ENCODE peak calls at places on chromosomes 2 and 18, in nine cellular contexts. One of them, this sample, is unnamed.

GRCh38 chr2:68052717-68053422 is 9.9 kb downstream of the C1D start:
- DNase-seq in breast epithelium: no peak
- DNase-seq in GM23338: no peak
- DNase-seq in stomach: no peak
- DNase-seq in SK-N-SH: no peak
- DNase-seq in prostate gland: no peak
- DNase-seq in Panc1: no peak
- DNase-seq in spleen: no peak
- DNase-seq in endothelial cell of umbilical vein: no peak
- DNase-seq in this sample: no peak

GRCh38 chr18:5036523-5036922 is 160.5 kb downstream of the AKAIN1 start:
- DNase-seq in endothelial cell of umbilical vein: no peak
- DNase-seq in SK-N-SH: no peak
- DNase-seq in breast epithelium: no peak
- DNase-seq in GM23338: peak; percentile 11
- DNase-seq in prostate gland: no peak
- DNase-seq in spleen: no peak
- DNase-seq in Panc1: no peak
- DNase-seq in stomach: no peak
- DNase-seq in this sample: no peak

GRCh38 chr2:212173331-212173730 is 365.3 kb downstream of the ERBB4 start:
- DNase-seq in breast epithelium: no peak
- DNase-seq in stomach: no peak
- DNase-seq in SK-N-SH: no peak
- DNase-seq in GM23338: no peak
- DNase-seq in endothelial cell of umbilical vein: no peak
- DNase-seq in Panc1: no peak
- DNase-seq in spleen: no peak
- DNase-seq in prostate gland: no peak
- DNase-seq in this sample: no peak

GRCh38 chr18:59057969-59058368 is 81.7 kb upstream of the SEC11C start:
- DNase-seq in endothelial cell of umbilical vein: no peak
- DNase-seq in Panc1: no peak
- DNase-seq in GM23338: no peak
- DNase-seq in breast epithelium: no peak
- DNase-seq in SK-N-SH: no peak
- DNase-seq in spleen: no peak
- DNase-seq in prostate gland: no peak
- DNase-seq in stomach: no peak
- DNase-seq in this sample: no peak

GRCh38 chr2:27356056-27356381 is 545 bp downstream of the GTF3C2 start:
- DNase-seq in breast epithelium: no peak
- DNase-seq in spleen: peak; percentile 90
- DNase-seq in GM23338: peak; percentile 75
- DNase-seq in SK-N-SH: peak; percentile 70
- DNase-seq in stomach: peak; percentile 43
- DNase-seq in endothelial cell of umbilical vein: peak; percentile 77
- DNase-seq in Panc1: no peak
- DNase-seq in prostate gland: no peak
- DNase-seq in this sample: no peak

GRCh38 chr2:98703738-98704137 is 27.2 kb downstream of the MGAT4A start:
- DNase-seq in breast epithelium: no peak
- DNase-seq in GM23338: no peak
- DNase-seq in Panc1: no peak
- DNase-seq in spleen: no peak
- DNase-seq in SK-N-SH: no peak
- DNase-seq in prostate gland: no peak
- DNase-seq in endothelial cell of umbilical vein: no peak
- DNase-seq in stomach: no peak
- DNase-seq in this sample: no peak

GRCh38 chr2:102424754-102425153 is 1.8 kb downstream of the IL18RAP start:
- DNase-seq in stomach: no peak
- DNase-seq in GM23338: no peak
- DNase-seq in breast epithelium: no peak
- DNase-seq in endothelial cell of umbilical vein: no peak
- DNase-seq in Panc1: no peak
- DNase-seq in prostate gland: no peak
- DNase-seq in SK-N-SH: no peak
- DNase-seq in spleen: no peak
- DNase-seq in this sample: peak; percentile 64

GRCh38 chr2:205361970-205362369 is 320.3 kb upstream of the NRP2 start:
- DNase-seq in stomach: no peak
- DNase-seq in Panc1: no peak
- DNase-seq in endothelial cell of umbilical vein: no peak
- DNase-seq in spleen: no peak
- DNase-seq in SK-N-SH: no peak
- DNase-seq in GM23338: no peak
- DNase-seq in prostate gland: no peak
- DNase-seq in breast epithelium: no peak
- DNase-seq in this sample: no peak

GRCh38 chr2:74146929-74147728 is 583 bp downstream of the BOLA3 start:
- DNase-seq in breast epithelium: no peak
- DNase-seq in SK-N-SH: no peak
- DNase-seq in GM23338: peak; percentile 64
- DNase-seq in stomach: no peak
- DNase-seq in Panc1: no peak
- DNase-seq in spleen: no peak
- DNase-seq in prostate gland: no peak
- DNase-seq in endothelial cell of umbilical vein: peak; percentile 9
- DNase-seq in this sample: peak; percentile 28

GRCh38 chr2:26612034-26612433 is 29.1 kb downstream of the CIB4 start:
- DNase-seq in stomach: no peak
- DNase-seq in prostate gland: no peak
- DNase-seq in breast epithelium: no peak
- DNase-seq in SK-N-SH: peak; percentile 11
- DNase-seq in spleen: no peak
- DNase-seq in Panc1: no peak
- DNase-seq in endothelial cell of umbilical vein: no peak
- DNase-seq in GM23338: no peak
- DNase-seq in this sample: no peak

GRCh38 chr2:188016917-188017316 is 274.8 kb upstream of the GULP1 start:
- DNase-seq in endothelial cell of umbilical vein: no peak
- DNase-seq in prostate gland: no peak
- DNase-seq in GM23338: no peak
- DNase-seq in breast epithelium: no peak
- DNase-seq in stomach: no peak
- DNase-seq in Panc1: no peak
- DNase-seq in spleen: no peak
- DNase-seq in SK-N-SH: no peak
- DNase-seq in this sample: no peak

GRCh38 chr18:79493801-79494211 is 98.1 kb downstream of the NFATC1 start:
- DNase-seq in SK-N-SH: no peak
- DNase-seq in prostate gland: no peak
- DNase-seq in spleen: peak; percentile 67
- DNase-seq in stomach: no peak
- DNase-seq in GM23338: no peak
- DNase-seq in breast epithelium: peak; percentile 49
- DNase-seq in endothelial cell of umbilical vein: no peak
- DNase-seq in Panc1: no peak
- DNase-seq in this sample: no peak

DNA sequence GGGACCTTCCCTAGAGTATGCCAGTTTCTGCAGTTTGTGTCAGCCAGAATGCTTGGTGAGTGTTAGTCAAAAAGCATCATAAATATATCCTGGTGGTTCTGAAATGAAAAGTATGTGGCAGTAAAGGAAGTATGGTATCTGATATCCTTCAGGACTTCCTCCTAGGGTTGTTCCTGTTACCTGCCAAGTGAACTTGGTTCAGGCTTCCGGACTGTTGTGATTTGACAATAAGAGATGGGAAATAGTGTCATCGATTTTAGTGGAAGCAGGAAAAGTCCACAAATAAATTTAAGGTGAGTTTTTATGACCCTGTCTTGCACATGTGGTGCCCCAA is 2.0 kb downstream of the TANC1 start:
- DNase-seq in GM23338: no peak
- DNase-seq in Panc1: no peak
- DNase-seq in endothelial cell of umbilical vein: no peak
- DNase-seq in SK-N-SH: no peak
- DNase-seq in breast epithelium: no peak
- DNase-seq in prostate gland: no peak
- DNase-seq in stomach: no peak
- DNase-seq in spleen: no peak
- DNase-seq in this sample: no peak
- H3K4me3 ChIP-seq in GM23338: peak overlapping the region; percentile 87
- H3K4me3 ChIP-seq in Panc1: peak overlapping the region; percentile 91
- H3K4me3 ChIP-seq in endothelial cell of umbilical vein: peak overlapping the region; percentile 89
- H3K4me3 ChIP-seq in SK-N-SH: peak overlapping the region; percentile 85
- H3K4me3 ChIP-seq in breast epithelium: peak overlapping the region; percentile 90
- H3K4me3 ChIP-seq in prostate gland: peak overlapping the region; percentile 74
- H3K4me3 ChIP-seq in stomach: peak overlapping the region; percentile 62
- H3K4me3 ChIP-seq in spleen: peak overlapping the region; percentile 71
- H3K4me3 ChIP-seq in this sample: no peak overlapping the region

GRCh38 chr2:120656273-120656960 is 79.3 kb upstream of the GLI2 start:
- DNase-seq in breast epithelium: no peak
- DNase-seq in stomach: no peak
- DNase-seq in endothelial cell of umbilical vein: no peak
- DNase-seq in prostate gland: no peak
- DNase-seq in Panc1: no peak
- DNase-seq in SK-N-SH: no peak
- DNase-seq in GM23338: no peak
- DNase-seq in spleen: no peak
- DNase-seq in this sample: no peak
- TF ChIP-seq POLR2AphosphoS5 in breast epithelium: no peak
- TF ChIP-seq POLR2AphosphoS5 in stomach: no peak
- TF ChIP-seq POLR2AphosphoS5 in endothelial cell of umbilical vein: no peak
- TF ChIP-seq POLR2AphosphoS5 in prostate gland: no peak
- TF ChIP-seq POLR2AphosphoS5 in Panc1: no peak
- TF ChIP-seq POLR2AphosphoS5 in SK-N-SH: no peak
- TF ChIP-seq POLR2AphosphoS5 in GM23338: no peak
- TF ChIP-seq POLR2AphosphoS5 in spleen: no peak
- TF ChIP-seq POLR2AphosphoS5 in this sample: no peak

GRCh38 chr2:217934321-217935131 is 68.3 kb downstream of the TNS1 start:
- DNase-seq in stomach: no peak
- DNase-seq in SK-N-SH: no peak
- DNase-seq in prostate gland: no peak
- DNase-seq in GM23338: no peak
- DNase-seq in Panc1: no peak
- DNase-seq in breast epithelium: no peak
- DNase-seq in spleen: no peak
- DNase-seq in endothelial cell of umbilical vein: peak; percentile 53
- DNase-seq in this sample: peak; percentile 90
- H3K4me3 ChIP-seq in stomach: peak overlapping the region; percentile 20
- H3K4me3 ChIP-seq in SK-N-SH: peak overlapping the region; percentile 15
- H3K4me3 ChIP-seq in prostate gland: peak overlapping the region; percentile 6
- H3K4me3 ChIP-seq in GM23338: no peak overlapping the region
- H3K4me3 ChIP-seq in Panc1: no peak overlapping the region
- H3K4me3 ChIP-seq in breast epithelium: peak overlapping the region; percentile 11
- H3K4me3 ChIP-seq in spleen: peak overlapping the region; percentile 79
- H3K4me3 ChIP-seq in endothelial cell of umbilical vein: no peak overlapping the region
- H3K4me3 ChIP-seq in this sample: peak overlapping the region; percentile 11

DNA sequence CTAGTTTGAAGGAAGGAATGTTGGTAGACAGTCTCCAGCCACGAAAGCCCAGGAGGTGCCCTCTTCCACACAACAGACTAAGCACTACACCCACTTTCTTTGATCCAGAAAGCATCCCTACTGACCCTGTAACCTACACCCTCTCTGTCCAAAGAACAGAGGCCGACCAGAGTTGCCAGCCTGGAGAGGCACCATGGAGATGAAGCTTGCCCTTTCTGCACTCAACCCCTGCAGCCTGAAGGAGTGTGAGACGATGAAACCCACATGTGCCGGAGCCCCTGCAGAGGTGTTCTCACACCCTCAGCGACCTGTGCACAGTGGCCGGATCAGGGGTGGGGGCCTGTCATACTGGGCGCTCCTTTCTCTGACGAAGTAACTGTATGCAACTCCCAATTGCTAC is 136.3 kb downstream of the ZNF516 start:
- DNase-seq in stomach: no peak
- DNase-seq in prostate gland: no peak
- DNase-seq in GM23338: no peak
- DNase-seq in SK-N-SH: no peak
- DNase-seq in endothelial cell of umbilical vein: no peak
- DNase-seq in Panc1: no peak
- DNase-seq in spleen: no peak
- DNase-seq in breast epithelium: no peak
- DNase-seq in this sample: no peak
- TF ChIP-seq POLR2AphosphoS5 in stomach: no peak
- TF ChIP-seq POLR2AphosphoS5 in prostate gland: no peak
- TF ChIP-seq POLR2AphosphoS5 in GM23338: no peak
- TF ChIP-seq POLR2AphosphoS5 in SK-N-SH: no peak
- TF ChIP-seq POLR2AphosphoS5 in endothelial cell of umbilical vein: no peak
- TF ChIP-seq POLR2AphosphoS5 in Panc1: no peak
- TF ChIP-seq POLR2AphosphoS5 in spleen: no peak
- TF ChIP-seq POLR2AphosphoS5 in breast epithelium: no peak
- TF ChIP-seq POLR2AphosphoS5 in this sample: peak; percentile 30

This sample was measured in HL-60.